ENCODE peak calls at places on chromosomes 11 and 22, in ten cellular contexts. D, B, L, N, O, K, G, C, Q and I are unnamed samples.
A peak's percentile ranks its signal among the peaks of the same experiment; 100 is the strongest.

GRCh38 chr11:128448487-128448886 is 138.9 kb downstream of the ETS1 start:
- DNase-seq in D (peak; percentile 88), B (no peak), L (no peak), N (peak; percentile 89), O (no peak), K (peak; percentile 97), G (no peak), C (peak; percentile 82), Q (no peak), I (no peak)

GRCh38 chr11:116840224-116840745 is 2.9 kb upstream of the APOA1 start:
- DNase-seq in D (no peak), B (peak; percentile 66), L (no peak), N (no peak), O (no peak), K (no peak), G (no peak), C (no peak), Q (peak; percentile 60), I (no peak)

GRCh38 chr22:36236338-36237319 is 2.7 kb downstream of the APOL2 start:
- DNase-seq in D (no peak), B (no peak), L (no peak), N (no peak), O (no peak), K (no peak), G (no peak), C (no peak), Q (no peak), I (no peak)

GRCh38 chr11:83257638-83258229 is 28.4 kb downstream of the CCDC90B start:
- DNase-seq in D (peak; percentile 89), B (peak; percentile 94), L (no peak), N (peak; percentile 7), O (no peak), K (peak; percentile 66), G (no peak), C (no peak), Q (peak; percentile 76), I (no peak)

GRCh38 chr11:117220568-117220967 is 11.3 kb downstream of the PCSK7 start:
- DNase-seq in D (no peak), B (no peak), L (no peak), N (no peak), O (no peak), K (no peak), G (no peak), C (peak; percentile 68), Q (no peak), I (no peak)

GRCh38 chr11:121890377-121890776 is 225.6 kb downstream of the BLID start:
- DNase-seq in D (peak; percentile 89), B (peak; percentile 73), L (no peak), N (no peak), O (no peak), K (no peak), G (no peak), C (no peak), Q (peak; percentile 99), I (no peak)

GRCh38 chr11:128840137-128840536 is 27.0 kb downstream of the KCNJ1 start:
- DNase-seq in D (no peak), B (no peak), L (no peak), N (no peak), O (no peak), K (no peak), G (no peak), C (no peak), Q (no peak), I (no peak)

GRCh38 chr22:20531404-20532181 is 24.2 kb downstream of the MED15 start:
- DNase-seq in D (peak; percentile 87), B (peak; percentile 80), L (no peak), N (peak; percentile 72), O (no peak), K (peak; percentile 77), G (no peak), C (peak; percentile 61), Q (peak; percentile 93), I (no peak)

GRCh38 chr11:71268706-71269321 is 16.4 kb upstream of the SHANK2 start:
- DNase-seq in D (no peak), B (no peak), L (no peak), N (no peak), O (no peak), K (no peak), G (no peak), C (no peak), Q (no peak), I (peak; percentile 66)

GRCh38 chr11:71267807-71268421 is 15.5 kb upstream of the SHANK2 start:
- DNase-seq in D (no peak), B (no peak), L (no peak), N (no peak), O (no peak), K (no peak), G (no peak), C (no peak), Q (no peak), I (peak; percentile 79)

GRCh38 chr11:71266114-71266833 is 13.9 kb upstream of the SHANK2 start:
- DNase-seq in D (no peak), B (no peak), L (no peak), N (peak; percentile 59), O (no peak), K (no peak), G (no peak), C (peak; percentile 77), Q (no peak), I (no peak)

GRCh38 chr11:71272161-71272560 is 19.8 kb upstream of the SHANK2 start:
- DNase-seq in D (no peak), B (no peak), L (no peak), N (no peak), O (no peak), K (no peak), G (no peak), C (no peak), Q (no peak), I (peak; percentile 34)

DNA sequence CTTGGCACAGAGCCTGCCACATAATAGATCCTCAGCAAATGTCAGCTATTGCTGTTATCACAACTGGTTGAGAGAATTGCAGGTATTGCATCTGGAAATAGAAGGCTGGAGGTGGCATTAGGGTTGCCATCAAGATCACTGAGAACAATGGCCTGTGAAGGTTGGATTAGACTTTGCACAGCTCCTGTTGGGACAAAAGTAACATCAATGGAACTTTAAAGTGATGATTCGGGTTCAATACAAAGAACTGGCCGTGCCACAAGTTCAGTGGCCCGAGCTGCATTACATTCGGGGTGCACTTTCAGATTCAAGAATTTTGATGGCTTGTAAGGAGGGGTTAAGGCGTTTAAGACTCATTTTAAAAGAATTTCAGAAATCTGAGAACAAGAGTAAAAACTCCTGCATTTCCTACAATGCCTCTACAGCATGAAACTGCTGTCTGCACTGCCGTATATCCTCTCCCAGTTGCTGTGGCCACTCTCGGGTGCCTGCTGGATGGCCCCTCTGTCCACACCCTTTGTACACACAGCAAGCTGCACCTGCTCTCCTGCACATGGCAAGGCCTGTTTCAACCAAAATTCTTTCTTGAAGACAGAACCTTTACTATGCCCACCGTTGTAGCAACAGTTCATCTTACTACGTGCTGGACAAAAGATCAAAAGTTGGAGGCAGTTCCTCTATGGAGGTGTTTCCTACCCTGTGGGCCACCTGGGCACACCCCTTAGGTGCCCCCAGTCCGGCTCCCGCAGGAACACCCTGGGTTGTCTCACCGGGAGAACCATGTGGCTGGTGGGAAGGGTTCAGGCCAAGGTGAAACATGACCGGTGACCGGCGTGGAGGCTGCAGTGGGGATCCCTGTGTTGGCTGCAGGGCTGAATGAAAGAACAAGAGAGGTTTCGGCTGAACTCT is 17.5 kb upstream of the SHANK2 start:
- DNase-seq in D (peak; percentile 16), B (no peak), L (no peak), N (no peak), O (no peak), K (no peak), G (no peak), C (no peak), Q (no peak), I (peak; percentile 68)
- TF ChIP-seq CTCF in D (no peak), B (no peak), L (no peak), N (no peak), O (no peak), K (no peak), G (no peak), C (no peak), Q (no peak), I (no peak)

DNA sequence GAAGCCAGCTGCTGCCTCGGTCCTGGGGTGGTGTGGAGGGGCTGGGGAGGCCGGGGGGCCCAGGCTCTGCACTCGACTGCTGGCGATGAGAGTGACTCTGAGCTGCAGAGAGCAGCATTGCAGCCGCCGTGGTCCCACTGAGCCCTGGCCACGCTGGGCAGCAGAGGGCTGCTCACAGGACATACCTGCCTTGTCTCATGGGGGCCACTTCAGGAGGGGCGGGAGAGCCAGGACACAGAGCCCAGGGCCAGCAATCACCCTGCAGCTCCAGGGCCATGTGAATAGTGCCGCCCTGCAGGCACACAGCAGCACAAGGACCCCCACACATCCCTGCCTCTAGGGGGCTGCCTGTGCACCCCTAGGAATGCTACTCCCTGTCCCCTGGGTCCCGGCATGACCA is 147.0 kb downstream of the CRYBB2 start:
- DNase-seq in D (no peak), B (no peak), L (no peak), N (no peak), O (no peak), K (no peak), G (no peak), C (peak; percentile 38), Q (no peak), I (no peak)
- TF ChIP-seq CTCF in D (no peak), B (no peak), L (no peak), N (no peak), O (no peak), K (no peak), G (no peak), C (no peak), Q (no peak), I (no peak)

GRCh38 chr11:63904743-63905142 is 12.2 kb downstream of the RCOR2 start:
- DNase-seq in D (no peak), B (no peak), L (no peak), N (no peak), O (no peak), K (no peak), G (no peak), C (no peak), Q (no peak), I (no peak)

GRCh38 chr11:63897459-63898156 is 19.4 kb downstream of the RCOR2 start:
- DNase-seq in D (no peak), B (no peak), L (no peak), N (no peak), O (no peak), K (no peak), G (no peak), C (no peak), Q (no peak), I (no peak)

GRCh38 chr11:63905179-63905578 is 11.8 kb downstream of the RCOR2 start:
- DNase-seq in D (no peak), B (no peak), L (no peak), N (no peak), O (no peak), K (no peak), G (no peak), C (no peak), Q (no peak), I (no peak)

GRCh38 chr11:63903884-63904283 is 13.1 kb downstream of the RCOR2 start:
- DNase-seq in D (no peak), B (no peak), L (no peak), N (no peak), O (no peak), K (no peak), G (no peak), C (no peak), Q (no peak), I (no peak)

GRCh38 chr11:63901660-63902059 is 15.3 kb downstream of the RCOR2 start:
- DNase-seq in D (no peak), B (peak; percentile 47), L (no peak), N (no peak), O (no peak), K (no peak), G (no peak), C (no peak), Q (no peak), I (no peak)
- TF ChIP-seq CTCF in D (peak; percentile 55), B (peak; percentile 52), L (peak; percentile 41), N (peak; percentile 31), O (peak; percentile 14), K (peak; percentile 34), G (peak; percentile 61), C (no peak), Q (peak; percentile 50), I (no peak)

GRCh38 chr11:2889399-2890273 is 4.1 kb upstream of the CDKN1C start:
- DNase-seq in D (no peak), B (no peak), L (no peak), N (no peak), O (no peak), K (no peak), G (no peak), C (peak; percentile 52), Q (no peak), I (no peak)

GRCh38 chr11:2892215-2893020 is 6.8 kb upstream of the CDKN1C start:
- DNase-seq in D (peak; percentile 59), B (peak; percentile 70), L (peak; percentile 65), N (peak; percentile 61), O (peak; percentile 86), K (no peak), G (no peak), C (peak; percentile 83), Q (peak; percentile 40), I (no peak)

GRCh38 chr11:2890466-2891241 is 5.1 kb upstream of the CDKN1C start:
- DNase-seq in D (peak; percentile 46), B (peak; percentile 73), L (no peak), N (peak; percentile 59), O (no peak), K (no peak), G (no peak), C (peak; percentile 80), Q (no peak), I (no peak)

GRCh38 chr11:2891901-2892214 is 6.3 kb upstream of the CDKN1C start:
- DNase-seq in D (no peak), B (no peak), L (no peak), N (peak; percentile 74), O (no peak), K (no peak), G (no peak), C (peak; percentile 76), Q (no peak), I (no peak)

GRCh38 chr11:2891291-2891690 is 5.7 kb upstream of the CDKN1C start:
- DNase-seq in D (peak; percentile 17), B (peak; percentile 26), L (no peak), N (no peak), O (no peak), K (no peak), G (no peak), C (peak; percentile 47), Q (no peak), I (no peak)
- TF ChIP-seq CTCF in D (peak; percentile 34), B (no peak), L (no peak), N (no peak), O (no peak), K (peak; percentile 37), G (peak; percentile 25), C (no peak), Q (no peak), I (no peak)